ENCODE peak calls at places on chromosome 21, in five cellular contexts. A is GM12878, X is cardiac fibroblast, I is dorsolateral prefrontal cortex, B is epithelial cell of esophagus. Q is an unnamed sample.

GRCh38 chr21:25912402-25912746 is 177.6 kb downstream of the GABPA start:
- DNase-seq in A (no peak), X (no peak), I (no peak), B (no peak), Q (no peak)

GRCh38 chr21:14074177-14074576 is 136.6 kb downstream of the LIPI start:
- DNase-seq in A (no peak), X (no peak), I (no peak), B (no peak), Q (no peak)

GRCh38 chr21:35041122-35041521 is 8.0 kb downstream of the RUNX1 start:
- DNase-seq in A (no peak), X (no peak), I (no peak), B (no peak), Q (no peak)

GRCh38 chr21:42115136-42115683 is 44.1 kb downstream of the UMODL1 start:
- DNase-seq in A (no peak), X (no peak), I (no peak), B (no peak), Q (no peak)

GRCh38 chr21:29347274-29347681 is 48.6 kb downstream of the BACH1 start:
- DNase-seq in A (no peak), X (peak), I (no peak), B (peak), Q (no peak)

GRCh38 chr21:29453511-29453910 is 154.8 kb downstream of the BACH1 start:
- DNase-seq in A (no peak), X (no peak), I (no peak), B (no peak), Q (no peak)

GRCh38 chr21:22476726-22477646 is 1478.8 kb downstream of the NCAM2 start:
- DNase-seq in A (no peak), X (no peak), I (peak), B (no peak), Q (no peak)

GRCh38 chr21:23218667-23219066 is 2220.5 kb downstream of the NCAM2 start:
- DNase-seq in A (no peak), X (peak), I (no peak), B (no peak), Q (no peak)

GRCh38 chr21:33931799-33932390 is 16.3 kb upstream of the ATP5PO start:
- DNase-seq in A (no peak), X (no peak), I (no peak), B (no peak), Q (peak)

GRCh38 chr21:35071347-35071746 is 22.2 kb upstream of the RUNX1 start:
- DNase-seq in A (no peak), X (no peak), I (no peak), B (no peak), Q (no peak)

GRCh38 chr21:23936224-23936623 is 1671.1 kb downstream of the MRPL39 start:
- DNase-seq in A (no peak), X (peak), I (no peak), B (no peak), Q (peak)

GRCh38 chr21:15293251-15293650 is 228.5 kb upstream of the NRIP1 start:
- DNase-seq in A (no peak), X (peak), I (no peak), B (peak), Q (no peak)

GRCh38 chr21:15140321-15141019 is 75.7 kb upstream of the NRIP1 start:
- DNase-seq in A (no peak), X (peak), I (no peak), B (no peak), Q (no peak)

GRCh38 chr21:39533545-39534226 is 79.1 kb upstream of the B3GALT5 start:
- DNase-seq in A (no peak), X (no peak), I (no peak), B (no peak), Q (no peak)

GRCh38 chr21:35159881-35160280 is 110.8 kb upstream of the RUNX1 start:
- DNase-seq in A (no peak), X (peak), I (no peak), B (peak), Q (no peak)

GRCh38 chr21:20016431-20017005 is 981.7 kb upstream of the NCAM2 start:
- DNase-seq in A (no peak), X (no peak), I (no peak), B (no peak), Q (no peak)

GRCh38 chr21:27572681-27573080 is 605.8 kb upstream of the ADAMTS5 start:
- DNase-seq in A (no peak), X (peak), I (no peak), B (peak), Q (no peak)

GRCh38 chr21:23887709-23888303 is 1719.5 kb downstream of the MRPL39 start:
- DNase-seq in A (no peak), X (no peak), I (no peak), B (no peak), Q (no peak)

GRCh38 chr21:27372381-27372780 is 405.5 kb upstream of the ADAMTS5 start:
- DNase-seq in A (no peak), X (peak), I (no peak), B (no peak), Q (no peak)

GRCh38 chr21:39724944-39725343 is 20.0 kb upstream of the IGSF5 start:
- DNase-seq in A (no peak), X (no peak), I (no peak), B (no peak), Q (no peak)

GRCh38 chr21:35142036-35142825 is 93.1 kb upstream of the RUNX1 start:
- DNase-seq in A (no peak), X (no peak), I (no peak), B (no peak), Q (no peak)

GRCh38 chr21:42645211-42646075 is 8.0 kb upstream of the PDE9A start:
- DNase-seq in A (no peak), X (no peak), I (no peak), B (no peak), Q (no peak)

GRCh38 chr21:33334191-33334590 is 9.4 kb downstream of the IFNAR1 start:
- DNase-seq in A (no peak), X (no peak), I (no peak), B (no peak), Q (no peak)

GRCh38 chr21:28805885-28806284 is 186.8 kb downstream of the LTN1 start:
- DNase-seq in A (no peak), X (peak), I (no peak), B (no peak), Q (no peak)

GRCh38 chr21:17462276-17462981 is 50.4 kb upstream of the CXADR start:
- DNase-seq in A (no peak), X (peak), I (no peak), B (no peak), Q (no peak)

GRCh38 chr21:40902993-40903392 is 56.0 kb upstream of the DSCAM start:
- DNase-seq in A (no peak), X (no peak), I (no peak), B (no peak), Q (no peak)

GRCh38 chr21:40905251-40905650 is 58.3 kb upstream of the DSCAM start:
- DNase-seq in A (no peak), X (no peak), I (no peak), B (no peak), Q (no peak)

GRCh38 chr21:40901690-40902089 is 54.7 kb upstream of the DSCAM start:
- DNase-seq in A (no peak), X (no peak), I (peak), B (no peak), Q (no peak)

GRCh38 chr21:40902299-40902698 is 55.3 kb upstream of the DSCAM start:
- DNase-seq in A (no peak), X (no peak), I (peak), B (no peak), Q (no peak)
- TF ChIP-seq CTCF in A (no peak), X (no peak), I (no peak), B (no peak), Q (no peak)

GRCh38 chr21:31457675-31458074 is 113.6 kb upstream of the TIAM1 start:
- DNase-seq in A (no peak), X (no peak), I (no peak), B (no peak), Q (no peak)
- TF ChIP-seq CTCF in A (peak), X (no peak), I (no peak), B (no peak), Q (no peak)

GRCh38 chr21:16418663-16419062 is 688.9 kb downstream of the USP25 start:
- DNase-seq in A (no peak), X (peak), I (no peak), B (no peak), Q (no peak)
- TF ChIP-seq CTCF in A (no peak), X (no peak), I (no peak), B (no peak), Q (no peak)

GRCh38 chr21:44263221-44263671 is 1.5 kb upstream of the DNMT3L start:
- DNase-seq in A (no peak), X (no peak), I (no peak), B (no peak), Q (no peak)

GRCh38 chr21:44263768-44264167 is 2.1 kb upstream of the DNMT3L start:
- DNase-seq in A (no peak), X (no peak), I (no peak), B (no peak), Q (no peak)

GRCh38 chr21:44265734-44266270 is 4.1 kb upstream of the DNMT3L start:
- DNase-seq in A (no peak), X (no peak), I (no peak), B (no peak), Q (no peak)

GRCh38 chr21:44271558-44271957 is 9.9 kb upstream of the DNMT3L start:
- DNase-seq in A (no peak), X (no peak), I (no peak), B (no peak), Q (no peak)

DNA sequence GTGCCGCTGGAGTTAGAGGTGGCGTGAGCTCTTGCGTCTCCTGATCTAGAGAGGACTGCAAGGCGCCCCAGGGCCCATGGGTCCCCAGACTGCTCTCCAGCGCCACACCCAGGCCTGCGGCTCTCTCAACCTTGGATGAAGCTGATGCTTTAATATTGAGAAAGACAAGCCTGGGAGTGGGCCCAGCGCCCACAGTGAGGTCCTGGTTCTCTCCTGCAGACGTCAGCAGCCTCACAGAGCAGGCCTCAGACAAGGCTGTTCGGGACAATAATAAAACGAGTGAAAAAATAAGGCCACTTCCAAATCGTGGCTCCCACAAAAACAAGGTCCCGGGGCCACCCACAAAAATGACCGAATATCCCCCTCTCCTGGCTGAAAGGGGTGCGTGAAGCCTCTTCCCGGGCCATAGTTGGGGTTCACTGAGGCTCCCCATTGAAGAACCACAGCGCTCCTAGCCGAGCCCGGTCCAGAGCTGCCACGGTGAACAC is 6.0 kb upstream of the DNMT3L start:
- DNase-seq in A (peak), X (no peak), I (no peak), B (no peak), Q (no peak)
- TF ChIP-seq CTCF in A (peak), X (peak), I (peak), B (peak), Q (peak)

DNA sequence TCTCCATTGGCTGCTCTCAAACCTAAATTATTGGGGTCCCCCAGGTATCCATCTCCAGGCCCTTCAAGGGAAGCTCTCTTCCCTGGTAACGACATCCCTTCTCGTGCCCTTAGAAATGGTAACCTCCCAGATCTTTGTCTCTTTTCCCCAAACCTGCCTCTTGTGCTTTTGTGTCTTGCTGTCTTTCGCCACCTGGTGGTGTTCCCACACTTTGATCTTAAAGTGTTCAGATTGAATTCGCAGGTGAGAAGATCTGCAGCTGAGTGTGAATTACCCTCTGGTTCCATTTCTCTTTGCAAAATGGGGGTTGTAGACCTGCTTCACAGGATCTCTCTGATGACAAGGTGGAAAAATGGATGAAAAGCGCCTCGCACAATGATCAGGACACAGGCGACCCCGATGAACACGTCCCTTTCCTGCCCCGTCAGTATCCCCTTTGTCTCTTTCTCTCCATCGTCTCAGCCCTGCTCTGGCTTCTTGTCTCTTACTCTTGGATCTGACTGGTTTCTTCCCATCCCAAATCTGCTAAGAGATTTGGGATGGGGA is 53.1 kb downstream of the DOP1B start:
- DNase-seq in A (no peak), X (peak), I (peak), B (peak), Q (peak)
- TF ChIP-seq CTCF in A (peak), X (peak), I (peak), B (peak), Q (peak)

DNA sequence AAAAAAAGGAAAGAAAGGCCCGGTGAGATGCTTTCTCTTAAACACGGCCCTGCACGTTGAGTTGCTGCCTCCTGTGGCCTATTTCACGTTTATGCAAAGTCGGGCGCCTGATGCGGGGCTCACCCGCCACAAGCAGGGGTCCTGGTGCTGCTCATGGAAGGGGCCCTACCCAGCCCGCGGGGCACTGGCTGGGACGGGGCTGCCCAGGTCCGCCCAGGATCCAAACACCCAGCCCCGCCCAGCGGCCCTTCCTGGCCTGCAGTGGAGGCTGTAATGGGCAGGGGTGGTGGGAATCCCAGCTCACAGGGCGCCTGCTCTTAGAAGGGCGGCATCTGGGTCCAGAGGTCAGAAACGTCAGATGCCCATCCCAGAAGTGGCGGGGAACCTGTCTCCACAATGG is 1.6 kb downstream of the COL6A2 start:
- DNase-seq in A (no peak), X (peak), I (no peak), B (no peak), Q (peak)
- TF ChIP-seq CTCF in A (no peak), X (no peak), I (no peak), B (no peak), Q (no peak)

GRCh38 chr21:32135401-32136363 is 143.2 kb downstream of the MIS18A start:
- DNase-seq in A (peak), X (no peak), I (peak), B (peak), Q (peak)
- TF ChIP-seq CTCF in A (no peak), X (no peak), I (no peak), B (no peak), Q (no peak)